ENCODE peak calls at places on chromosomes 2 and 18, in four cellular contexts. One of them, this sample, is unnamed. For H3K27me3, the result is how much of the 10 kb centered on the place peaks cover.

GRCh38 chr18:67117804-67118203 is 398.7 kb downstream of the DSEL start:
- DNase-seq in fibroblast of lung: no peak
- DNase-seq in RWPE2: no peak
- DNase-seq in astrocyte: peak
- DNase-seq in this sample: no peak

GRCh38 chr18:34661464-34662087 is 48.5 kb upstream of the DTNA start:
- DNase-seq in fibroblast of lung: peak
- DNase-seq in RWPE2: no peak
- DNase-seq in astrocyte: peak
- DNase-seq in this sample: no peak

GRCh38 chr2:28155627-28156026 is 237.0 kb upstream of the FOSL2 start:
- DNase-seq in fibroblast of lung: peak
- DNase-seq in RWPE2: no peak
- DNase-seq in astrocyte: no peak
- DNase-seq in this sample: no peak

GRCh38 chr2:233047667-233048066 is 12.5 kb upstream of the INPP5D start:
- DNase-seq in fibroblast of lung: no peak
- DNase-seq in RWPE2: no peak
- DNase-seq in astrocyte: no peak
- DNase-seq in this sample: no peak

GRCh38 chr2:111116843-111117665 is 3.7 kb upstream of the BCL2L11 start:
- DNase-seq in fibroblast of lung: peak
- DNase-seq in RWPE2: peak
- DNase-seq in astrocyte: peak
- DNase-seq in this sample: no peak

GRCh38 chr2:194842871-194843270 is 814.2 kb upstream of the SLC39A10 start:
- DNase-seq in fibroblast of lung: no peak
- DNase-seq in RWPE2: no peak
- DNase-seq in astrocyte: no peak
- DNase-seq in this sample: no peak

GRCh38 chr2:241049739-241050623 is 51.6 kb downstream of the SNED1 start:
- DNase-seq in fibroblast of lung: no peak
- DNase-seq in RWPE2: no peak
- DNase-seq in astrocyte: peak
- DNase-seq in this sample: no peak

GRCh38 chr2:18373664-18374063 is 186.8 kb downstream of the RDH14 start:
- DNase-seq in fibroblast of lung: no peak
- DNase-seq in RWPE2: no peak
- DNase-seq in astrocyte: peak
- DNase-seq in this sample: no peak

GRCh38 chr2:31475692-31476091 is 61.1 kb upstream of the XDH start:
- DNase-seq in fibroblast of lung: peak
- DNase-seq in RWPE2: no peak
- DNase-seq in astrocyte: peak
- DNase-seq in this sample: no peak

GRCh38 chr2:169091761-169092523 is 22.6 kb downstream of the DHRS9 start:
- DNase-seq in fibroblast of lung: peak
- DNase-seq in RWPE2: peak
- DNase-seq in astrocyte: peak
- DNase-seq in this sample: no peak

GRCh38 chr2:18701981-18702380 is 112.6 kb upstream of the NT5C1B start:
- DNase-seq in fibroblast of lung: no peak
- DNase-seq in RWPE2: no peak
- DNase-seq in astrocyte: peak
- DNase-seq in this sample: no peak

GRCh38 chr2:9805435-9806297 is 37.6 kb upstream of the TAF1B start:
- DNase-seq in fibroblast of lung: peak
- DNase-seq in RWPE2: no peak
- DNase-seq in astrocyte: no peak
- DNase-seq in this sample: no peak

GRCh38 chr2:938181-939005 is 12.3 kb upstream of the SNTG2 start:
- DNase-seq in fibroblast of lung: no peak
- DNase-seq in RWPE2: no peak
- DNase-seq in astrocyte: no peak
- DNase-seq in this sample: no peak

GRCh38 chr2:237570776-237571335 is 4.5 kb downstream of the PRLH start:
- DNase-seq in fibroblast of lung: no peak
- DNase-seq in RWPE2: no peak
- DNase-seq in astrocyte: no peak
- DNase-seq in this sample: no peak

GRCh38 chr2:67526283-67526682 is 129.2 kb downstream of the ETAA1 start:
- DNase-seq in fibroblast of lung: peak
- DNase-seq in RWPE2: no peak
- DNase-seq in astrocyte: peak
- DNase-seq in this sample: no peak

GRCh38 chr2:134432438-134432883 is 178.6 kb downstream of the MGAT5 start:
- DNase-seq in fibroblast of lung: no peak
- DNase-seq in RWPE2: no peak
- DNase-seq in astrocyte: no peak
- DNase-seq in this sample: no peak

GRCh38 chr2:230218411-230218810 is 1.4 kb downstream of the SP110 start:
- DNase-seq in fibroblast of lung: no peak
- DNase-seq in RWPE2: no peak
- DNase-seq in astrocyte: no peak
- DNase-seq in this sample: no peak

GRCh38 chr2:74538881-74539339 is 9.2 kb downstream of the HTRA2 start:
- DNase-seq in fibroblast of lung: no peak
- DNase-seq in RWPE2: no peak
- DNase-seq in astrocyte: no peak
- DNase-seq in this sample: no peak

GRCh38 chr2:163692081-163692480 is 43.7 kb downstream of the FIGN start:
- DNase-seq in fibroblast of lung: peak
- DNase-seq in RWPE2: no peak
- DNase-seq in astrocyte: no peak
- DNase-seq in this sample: no peak

GRCh38 chr2:95301186-95301585 is 4.0 kb downstream of the KCNIP3 start:
- DNase-seq in fibroblast of lung: no peak
- DNase-seq in RWPE2: no peak
- DNase-seq in astrocyte: no peak
- DNase-seq in this sample: no peak

GRCh38 chr18:75473316-75473715 is 45.8 kb upstream of the SMIM21 start:
- DNase-seq in fibroblast of lung: no peak
- DNase-seq in RWPE2: no peak
- DNase-seq in astrocyte: peak
- DNase-seq in this sample: no peak

GRCh38 chr18:35267161-35267651 is 22.8 kb downstream of the ZSCAN30 start:
- DNase-seq in fibroblast of lung: peak
- DNase-seq in RWPE2: no peak
- DNase-seq in astrocyte: peak
- DNase-seq in this sample: peak

GRCh38 chr2:169845016-169845415 is 17.8 kb downstream of the UBR3 start:
- DNase-seq in fibroblast of lung: no peak
- DNase-seq in RWPE2: no peak
- DNase-seq in astrocyte: no peak
- DNase-seq in this sample: no peak

GRCh38 chr2:11685906-11686470 is 16.0 kb upstream of the NTSR2 start:
- DNase-seq in fibroblast of lung: no peak
- DNase-seq in RWPE2: no peak
- DNase-seq in astrocyte: no peak
- DNase-seq in this sample: no peak

GRCh38 chr18:48728204-48728833 is 189.5 kb downstream of the CTIF start:
- DNase-seq in fibroblast of lung: peak
- DNase-seq in RWPE2: no peak
- DNase-seq in astrocyte: peak
- DNase-seq in this sample: no peak

GRCh38 chr2:108449410-108450200 is 599 bp downstream of the GCC2 start:
- DNase-seq in fibroblast of lung: peak
- DNase-seq in RWPE2: no peak
- DNase-seq in astrocyte: no peak
- DNase-seq in this sample: no peak

GRCh38 chr2:36478999-36479398 is 119.0 kb downstream of the FEZ2 start:
- DNase-seq in fibroblast of lung: no peak
- DNase-seq in RWPE2: no peak
- DNase-seq in astrocyte: no peak
- DNase-seq in this sample: no peak

GRCh38 chr2:42385225-42385624 is 24.2 kb upstream of the COX7A2L start:
- DNase-seq in fibroblast of lung: no peak
- DNase-seq in RWPE2: no peak
- DNase-seq in astrocyte: no peak
- DNase-seq in this sample: no peak

GRCh38 chr2:37707393-37707792 is 36.0 kb upstream of the CDC42EP3 start:
- DNase-seq in fibroblast of lung: no peak
- DNase-seq in RWPE2: no peak
- DNase-seq in astrocyte: no peak
- DNase-seq in this sample: no peak

GRCh38 chr18:46433121-46433826 is 223.7 kb downstream of the LOXHD1 start:
- DNase-seq in fibroblast of lung: no peak
- DNase-seq in RWPE2: no peak
- DNase-seq in astrocyte: no peak
- DNase-seq in this sample: no peak

GRCh38 chr2:214135966-214136365 is 274.9 kb upstream of the VWC2L start:
- DNase-seq in fibroblast of lung: no peak
- DNase-seq in RWPE2: no peak
- DNase-seq in astrocyte: peak
- DNase-seq in this sample: no peak

GRCh38 chr2:75523313-75524275 is 37.1 kb downstream of the EVA1A start:
- DNase-seq in fibroblast of lung: peak
- DNase-seq in RWPE2: no peak
- DNase-seq in astrocyte: peak
- DNase-seq in this sample: no peak

GRCh38 chr2:136378712-136379595 is 261.0 kb upstream of the CXCR4 start:
- DNase-seq in fibroblast of lung: peak
- DNase-seq in RWPE2: no peak
- DNase-seq in astrocyte: peak
- DNase-seq in this sample: no peak

DNA sequence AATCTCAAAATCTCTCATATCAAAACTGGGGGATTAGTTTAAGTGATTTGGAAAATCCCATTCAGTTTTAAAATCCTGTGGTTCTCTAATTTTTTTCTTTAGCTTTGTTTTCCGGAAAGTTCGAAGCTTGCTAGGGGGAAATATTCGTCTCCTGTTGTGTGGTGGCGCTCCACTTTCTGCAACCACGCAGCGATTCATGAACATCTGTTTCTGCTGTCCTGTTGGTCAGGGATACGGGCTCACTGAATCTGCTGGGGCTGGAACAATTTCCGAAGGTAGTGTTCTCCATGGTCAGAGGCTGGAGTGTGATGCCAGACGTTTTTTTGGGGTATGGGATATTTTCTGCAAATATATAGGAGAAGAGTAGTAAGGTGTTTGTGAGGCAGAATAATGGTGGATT is 66.1 kb downstream of the ACSL3 start:
- DNase-seq in fibroblast of lung: no peak
- DNase-seq in RWPE2: no peak
- DNase-seq in astrocyte: no peak
- DNase-seq in this sample: no peak
- H3K27ac ChIP-seq in fibroblast of lung: no peak
- H3K27ac ChIP-seq in RWPE2: no peak
- H3K27ac ChIP-seq in astrocyte: no peak
- H3K27ac ChIP-seq in this sample: no peak

GRCh38 chr2:238853724-238854123 is 5.8 kb downstream of the TWIST2 start:
- DNase-seq in fibroblast of lung: no peak
- DNase-seq in RWPE2: no peak
- DNase-seq in astrocyte: no peak
- DNase-seq in this sample: no peak
- H3K27me3 ChIP-seq in fibroblast of lung: under half
- H3K27me3 ChIP-seq in RWPE2: under half
- H3K27me3 ChIP-seq in astrocyte: under half
- H3K27me3 ChIP-seq in this sample: under half

DNA sequence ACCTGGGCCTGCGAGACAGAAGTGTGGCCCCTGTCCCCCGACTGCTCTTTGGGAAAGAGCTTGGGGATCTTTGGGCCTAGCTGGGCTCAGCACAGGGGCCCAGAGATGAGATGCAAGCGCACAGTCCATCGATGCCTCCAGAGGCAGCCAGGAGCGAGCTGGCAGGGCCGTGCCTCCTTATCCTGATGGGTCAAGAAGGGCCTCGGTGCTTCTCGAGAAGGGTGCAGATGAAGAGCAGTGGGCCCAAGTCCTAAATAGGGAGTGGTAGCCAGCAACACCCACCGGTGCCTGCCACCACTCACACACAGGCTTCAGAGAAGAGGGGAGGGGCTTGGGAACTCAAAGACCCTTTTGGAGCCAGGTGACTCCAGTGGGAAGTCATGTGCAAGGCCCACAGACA is 17.7 kb downstream of the KCNK3 start:
- DNase-seq in fibroblast of lung: no peak
- DNase-seq in RWPE2: no peak
- DNase-seq in astrocyte: no peak
- DNase-seq in this sample: no peak
- H3K27ac ChIP-seq in fibroblast of lung: no peak
- H3K27ac ChIP-seq in RWPE2: no peak
- H3K27ac ChIP-seq in astrocyte: no peak
- H3K27ac ChIP-seq in this sample: peak

DNA sequence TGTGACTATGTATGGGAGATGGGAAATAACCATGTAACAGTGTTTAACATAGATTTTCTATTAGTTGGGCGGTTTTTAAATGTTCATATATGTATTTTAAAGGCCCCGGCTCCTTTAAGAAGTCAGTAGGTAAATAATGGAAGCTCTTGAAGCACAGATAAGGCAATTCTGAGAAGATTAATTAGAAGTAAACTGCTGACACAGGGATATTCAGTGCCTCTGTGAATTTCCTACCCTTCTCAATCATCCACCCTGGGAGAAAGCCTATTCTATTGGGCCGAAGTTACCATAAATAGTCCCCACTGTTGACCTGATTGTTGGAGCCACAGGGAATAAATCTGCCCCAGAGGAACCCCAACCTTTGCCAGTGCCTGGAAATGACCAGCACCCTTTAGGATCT is 56.8 kb upstream of the SIX3 start:
- DNase-seq in fibroblast of lung: no peak
- DNase-seq in RWPE2: no peak
- DNase-seq in astrocyte: no peak
- DNase-seq in this sample: no peak
- H3K27me3 ChIP-seq in fibroblast of lung: under half
- H3K27me3 ChIP-seq in RWPE2: under half
- H3K27me3 ChIP-seq in astrocyte: under half
- H3K27me3 ChIP-seq in this sample: half or more

GRCh38 chr2:40240067-40240466 is 211.8 kb downstream of the SLC8A1 start:
- DNase-seq in fibroblast of lung: peak
- DNase-seq in RWPE2: no peak
- DNase-seq in astrocyte: peak
- DNase-seq in this sample: no peak
- H3K27ac ChIP-seq in fibroblast of lung: peak
- H3K27ac ChIP-seq in RWPE2: peak
- H3K27ac ChIP-seq in astrocyte: peak
- H3K27ac ChIP-seq in this sample: no peak

GRCh38 chr2:222738759-222739292 is 67.4 kb downstream of the MOGAT1 start:
- DNase-seq in fibroblast of lung: no peak
- DNase-seq in RWPE2: no peak
- DNase-seq in astrocyte: no peak
- DNase-seq in this sample: no peak
- H3K27me3 ChIP-seq in fibroblast of lung: under half
- H3K27me3 ChIP-seq in RWPE2: under half
- H3K27me3 ChIP-seq in astrocyte: under half
- H3K27me3 ChIP-seq in this sample: under half

This sample was measured in esophagus squamous epithelium.